ENCODE peak calls at places on chromosomes 13 and 19, in six cellular contexts. U, L, N, D, B and I are unnamed samples.

GRCh38 chr13:89925107-89925506 is 1422.4 kb upstream of the MIR17HG start:
- DNase-seq in D (no peak), L (no peak), N (peak; percentile 56), U (no peak), B (no peak), I (peak; percentile 21)

GRCh38 chr13:99389520-99390304 is 82.5 kb upstream of the GPR183 start:
- DNase-seq in B (no peak), U (no peak), D (no peak), N (no peak), L (no peak), I (no peak)

GRCh38 chr13:112588490-112589297 is 741 bp upstream of the TUBGCP3 start:
- DNase-seq in L (no peak), N (no peak), D (no peak), B (no peak), U (no peak), I (no peak)

GRCh38 chr13:30371649-30372265 is 50.5 kb upstream of the UBE2L5 start:
- DNase-seq in B (no peak), L (peak; percentile 28), N (peak; percentile 42), U (no peak), D (no peak), I (no peak)

GRCh38 chr19:50703915-50704548 is 15.6 kb downstream of the SHANK1 start:
- DNase-seq in L (no peak), U (no peak), D (peak; percentile 26), N (no peak), B (no peak), I (peak; percentile 48)

GRCh38 chr13:88979465-88980180 is 1308.5 kb downstream of the SLITRK5 start:
- DNase-seq in N (peak; percentile 11), D (no peak), B (no peak), U (no peak), L (no peak), I (no peak)

GRCh38 chr13:23087884-23088283 is 92.9 kb upstream of the SGCG start:
- DNase-seq in U (no peak), D (peak; percentile 58), B (no peak), N (peak; percentile 39), L (no peak), I (peak; percentile 48)

GRCh38 chr19:30848626-30849322 is 476.6 kb downstream of the ZNF536 start:
- DNase-seq in D (no peak), U (no peak), L (no peak), B (no peak), N (no peak), I (no peak)

GRCh38 chr13:110653271-110653670 is 37.9 kb downstream of the NAXD start:
- DNase-seq in N (no peak), L (no peak), U (no peak), B (no peak), D (no peak), I (no peak)

GRCh38 chr19:1411255-1412191 is 4.1 kb downstream of the DAZAP1 start:
- DNase-seq in D (no peak), B (no peak), U (peak; percentile 75), L (no peak), N (peak; percentile 41), I (peak; percentile 70)

GRCh38 chr13:106753241-106753640 is 185.3 kb upstream of the ARGLU1 start:
- DNase-seq in L (no peak), D (no peak), B (no peak), U (peak; percentile 35), N (no peak), I (no peak)

GRCh38 chr19:39416152-39416551 is 3.7 kb downstream of the PLEKHG2 start:
- DNase-seq in B (no peak), N (no peak), U (no peak), L (no peak), D (no peak), I (no peak)
- TF ChIP-seq CTCF in B (no peak), N (no peak), U (no peak), L (no peak), D (no peak), I (no peak)

DNA sequence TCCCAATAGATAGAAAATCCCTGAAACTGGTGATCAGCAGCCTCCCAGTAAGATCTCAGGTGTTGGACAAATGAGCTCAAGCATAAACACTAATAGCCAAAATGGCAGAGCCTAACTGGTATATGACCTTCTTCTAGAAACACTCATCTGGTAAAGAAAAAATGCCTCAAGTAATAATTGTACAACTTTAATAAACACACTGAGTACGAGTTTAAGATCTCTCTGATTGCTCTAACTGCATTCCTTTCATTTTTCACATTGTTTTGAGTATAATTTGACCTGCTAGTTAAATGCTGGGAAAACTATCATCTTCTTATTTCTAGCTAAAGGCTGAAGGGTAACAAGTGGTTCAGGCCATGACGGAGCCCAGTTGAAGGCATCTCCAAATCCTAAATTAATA is 2009.5 kb upstream of the PCDH20 start:
- DNase-seq in D (no peak), U (no peak), N (peak; percentile 28), B (no peak), L (no peak), I (no peak)
- TF ChIP-seq CTCF in D (no peak), U (no peak), N (no peak), B (no peak), L (no peak), I (no peak)

GRCh38 chr19:4362871-4363545 is 19.6 kb downstream of the MPND start:
- DNase-seq in D (no peak), L (no peak), N (no peak), B (no peak), U (no peak), I (no peak)
- TF ChIP-seq CTCF in D (no peak), L (peak; percentile 19), N (peak; percentile 16), B (no peak), U (no peak), I (no peak)

DNA sequence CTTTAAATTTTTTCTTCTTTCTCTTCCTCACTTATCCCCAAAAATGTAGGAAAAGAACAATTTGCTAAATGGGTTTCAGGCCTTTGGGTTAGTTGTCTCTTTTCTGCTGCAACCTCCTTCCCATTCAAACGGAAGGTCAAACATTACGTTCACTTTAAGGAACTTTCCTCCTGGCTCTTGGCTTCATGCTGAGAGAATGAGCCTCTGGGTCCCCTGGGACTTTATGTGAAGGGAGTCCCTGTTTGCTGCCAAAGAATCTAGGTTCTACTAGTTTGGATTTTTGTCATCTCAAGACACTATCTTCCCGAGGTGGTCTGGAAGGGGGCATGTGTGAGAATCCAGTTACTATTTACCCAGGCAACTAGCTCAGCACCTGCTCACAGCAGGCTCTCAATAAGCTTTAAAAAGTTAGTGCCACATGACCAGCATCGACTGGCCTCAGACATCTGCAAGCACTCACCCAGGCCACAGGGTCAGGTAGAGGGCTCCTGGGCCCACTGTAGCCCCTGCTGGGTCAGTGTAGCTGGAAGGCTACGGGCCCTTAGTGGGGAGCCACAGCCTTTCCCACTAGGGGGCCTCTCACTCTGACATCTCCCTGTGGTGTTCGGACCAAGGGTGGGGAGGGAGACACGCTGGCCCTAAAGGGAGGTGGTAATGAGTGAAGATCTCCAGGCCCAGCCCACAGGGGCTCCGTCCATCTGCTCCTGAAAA is 40.5 kb downstream of the FAM124A start:
- DNase-seq in U (no peak), D (no peak), N (no peak), B (no peak), L (no peak), I (no peak)
- TF ChIP-seq CTCF in U (peak; percentile 22), D (no peak), N (no peak), B (no peak), L (peak; percentile 20), I (peak; percentile 9)

GRCh38 chr13:84649853-84650252 is 767.6 kb upstream of the SLITRK1 start:
- DNase-seq in N (peak; percentile 11), U (no peak), L (no peak), B (no peak), D (no peak), I (no peak)

GRCh38 chr13:84645196-84646071 is 763.2 kb upstream of the SLITRK1 start:
- DNase-seq in L (peak; percentile 67), D (no peak), N (peak; percentile 37), B (no peak), U (no peak), I (no peak)

GRCh38 chr13:84651288-84651687 is 769.0 kb upstream of the SLITRK1 start:
- DNase-seq in B (no peak), D (no peak), N (peak; percentile 85), L (no peak), U (no peak), I (no peak)

GRCh38 chr13:84653915-84654534 is 771.8 kb upstream of the SLITRK1 start:
- DNase-seq in N (no peak), D (no peak), U (peak; percentile 54), L (no peak), B (no peak), I (no peak)

GRCh38 chr13:84648069-84648640 is 765.9 kb upstream of the SLITRK1 start:
- DNase-seq in D (no peak), N (peak; percentile 29), B (no peak), L (no peak), U (no peak), I (no peak)
- TF ChIP-seq CTCF in D (no peak), N (peak; percentile 21), B (no peak), L (peak; percentile 18), U (peak; percentile 23), I (no peak)